ENCODE peak calls at places on chromosomes 12 and 14, in nine cellular contexts. L is NB4, W is lower leg skin, T is neural progenitor cell, H is adrenal gland, N is pancreas, J is ovary, V is cardiac fibroblast, R is GM12865. O is an unnamed sample.

GRCh38 chr12:26162905-26163304 is 32.5 kb upstream of the SSPN start:
- DNase-seq in L (no peak), W (no peak), T (no peak), H (no peak), N (no peak), J (no peak), V (no peak), R (peak), O (no peak)

GRCh38 chr14:50064993-50065392 is 51.4 kb downstream of the VCPKMT start:
- DNase-seq in L (peak), W (peak), T (no peak), H (peak), N (no peak), J (no peak), V (no peak), R (peak), O (peak)

GRCh38 chr12:11958216-11959091 is 112.3 kb upstream of the BCL2L14 start:
- DNase-seq in L (peak), W (no peak), T (no peak), H (no peak), N (no peak), J (no peak), V (peak), R (peak), O (peak)

GRCh38 chr14:92644166-92644565 is 104.3 kb downstream of the LGMN start:
- DNase-seq in L (no peak), W (no peak), T (no peak), H (no peak), N (no peak), J (no peak), V (peak), R (no peak), O (peak)

GRCh38 chr14:105384605-105385321 is 13.6 kb upstream of the TEX22 start:
- DNase-seq in L (no peak), W (no peak), T (no peak), H (no peak), N (no peak), J (no peak), V (no peak), R (no peak), O (no peak)

GRCh38 chr12:85711735-85712390 is 124.3 kb downstream of the RASSF9 start:
- DNase-seq in L (no peak), W (peak), T (no peak), H (no peak), N (no peak), J (no peak), V (no peak), R (no peak), O (no peak)

GRCh38 chr12:38906482-38907170 is 1.2 kb upstream of the CPNE8 start:
- DNase-seq in L (peak), W (peak), T (peak), H (peak), N (peak), J (peak), V (peak), R (peak), O (peak)

GRCh38 chr14:89000007-89000942 is 175.8 kb downstream of the TTC8 start:
- DNase-seq in L (peak), W (peak), T (peak), H (peak), N (peak), J (no peak), V (peak), R (peak), O (peak)

GRCh38 chr14:92491782-92492181 is 21.8 kb upstream of the RIN3 start:
- DNase-seq in L (no peak), W (no peak), T (no peak), H (no peak), N (no peak), J (no peak), V (no peak), R (no peak), O (no peak)

GRCh38 chr12:125280482-125281377 is 215.5 kb downstream of the AACS start:
- DNase-seq in L (no peak), W (no peak), T (peak), H (no peak), N (no peak), J (no peak), V (no peak), R (peak), O (no peak)

GRCh38 chr14:64823305-64823985 is 56.3 kb downstream of the SPTB start:
- DNase-seq in L (peak), W (peak), T (peak), H (peak), N (peak), J (peak), V (peak), R (peak), O (peak)

GRCh38 chr12:26767865-26768264 is 65.1 kb downstream of the ITPR2 start:
- DNase-seq in L (peak), W (no peak), T (no peak), H (no peak), N (no peak), J (no peak), V (no peak), R (no peak), O (no peak)

GRCh38 chr14:103692871-103693270 is 22.4 kb downstream of the XRCC3 start:
- DNase-seq in L (no peak), W (no peak), T (no peak), H (no peak), N (no peak), J (peak), V (no peak), R (no peak), O (no peak)

GRCh38 chr12:129208566-129208965 is 355.3 kb downstream of the GLT1D1 start:
- DNase-seq in L (no peak), W (no peak), T (no peak), H (no peak), N (no peak), J (no peak), V (no peak), R (no peak), O (no peak)

GRCh38 chr12:91483471-91483985 is 300.9 kb upstream of the DCN start:
- DNase-seq in L (no peak), W (no peak), T (no peak), H (no peak), N (no peak), J (no peak), V (no peak), R (no peak), O (peak)

GRCh38 chr12:119807380-119807779 is 69.7 kb downstream of the CIT start:
- DNase-seq in L (no peak), W (no peak), T (no peak), H (no peak), N (no peak), J (no peak), V (no peak), R (no peak), O (no peak)

GRCh38 chr14:95686935-95687334 is 709 bp downstream of the TCL1B start:
- DNase-seq in L (no peak), W (no peak), T (no peak), H (no peak), N (no peak), J (no peak), V (no peak), R (no peak), O (no peak)

GRCh38 chr14:105528859-105529505 is 2.6 kb downstream of the TMEM121 start:
- DNase-seq in L (no peak), W (no peak), T (no peak), H (no peak), N (no peak), J (no peak), V (no peak), R (peak), O (no peak)

GRCh38 chr14:69719501-69719951 is 47.4 kb upstream of the SRSF5 start:
- DNase-seq in L (peak), W (no peak), T (peak), H (peak), N (no peak), J (peak), V (peak), R (no peak), O (peak)

GRCh38 chr12:24044973-24045703 is 95.7 kb upstream of the SOX5 start:
- DNase-seq in L (no peak), W (no peak), T (no peak), H (no peak), N (no peak), J (no peak), V (peak), R (no peak), O (no peak)

GRCh38 chr12:115440438-115440837 is 756.5 kb upstream of the TBX3 start:
- DNase-seq in L (no peak), W (no peak), T (no peak), H (peak), N (no peak), J (no peak), V (peak), R (no peak), O (peak)

GRCh38 chr14:92610849-92611271 is 97.3 kb downstream of the RIN3 start:
- DNase-seq in L (no peak), W (no peak), T (no peak), H (no peak), N (no peak), J (no peak), V (no peak), R (no peak), O (no peak)

GRCh38 chr12:28390716-28391452 is 200.6 kb downstream of the CCDC91 start:
- DNase-seq in L (no peak), W (no peak), T (no peak), H (no peak), N (no peak), J (no peak), V (peak), R (no peak), O (peak)

GRCh38 chr14:68794856-68795601 is 2.2 kb upstream of the ZFP36L1 start:
- DNase-seq in L (peak), W (peak), T (peak), H (peak), N (peak), J (no peak), V (peak), R (peak), O (peak)

GRCh38 chr14:104515059-104515810 is 64.3 kb upstream of the C14orf180 start:
- DNase-seq in L (no peak), W (no peak), T (no peak), H (peak), N (no peak), J (no peak), V (no peak), R (no peak), O (no peak)

GRCh38 chr14:22471545-22472121 is 117.4 kb downstream of the DAD1 start:
- DNase-seq in L (peak), W (no peak), T (peak), H (peak), N (peak), J (peak), V (peak), R (peak), O (peak)

GRCh38 chr12:120774169-120774916 is 48.7 kb downstream of the ACADS start:
- DNase-seq in L (no peak), W (no peak), T (no peak), H (no peak), N (no peak), J (no peak), V (no peak), R (no peak), O (no peak)

GRCh38 chr12:114166360-114166759 is 200.2 kb upstream of the RBM19 start:
- DNase-seq in L (peak), W (no peak), T (peak), H (peak), N (peak), J (no peak), V (peak), R (peak), O (peak)

GRCh38 chr12:4909397-4909733 is 340 bp upstream of the KCNA1 start:
- DNase-seq in L (no peak), W (no peak), T (peak), H (no peak), N (no peak), J (no peak), V (no peak), R (no peak), O (no peak)

GRCh38 chr14:77077040-77077439 is 21.0 kb upstream of the CIPC start:
- DNase-seq in L (no peak), W (no peak), T (no peak), H (no peak), N (no peak), J (no peak), V (peak), R (no peak), O (no peak)

GRCh38 chr12:99809921-99810320 is 162.4 kb downstream of the GARIN6 start:
- DNase-seq in L (no peak), W (no peak), T (peak), H (no peak), N (no peak), J (no peak), V (no peak), R (no peak), O (no peak)

GRCh38 chr12:41189395-41190251 is 1.5 kb downstream of the PDZRN4 start:
- DNase-seq in L (no peak), W (no peak), T (peak), H (no peak), N (no peak), J (peak), V (no peak), R (no peak), O (peak)

GRCh38 chr12:92558241-92558773 is 144.5 kb upstream of the PLEKHG7 start:
- DNase-seq in L (no peak), W (no peak), T (no peak), H (no peak), N (no peak), J (no peak), V (no peak), R (no peak), O (no peak)

GRCh38 chr12:92556622-92557421 is 146.0 kb upstream of the PLEKHG7 start:
- DNase-seq in L (no peak), W (no peak), T (no peak), H (no peak), N (no peak), J (no peak), V (no peak), R (peak), O (no peak)

GRCh38 chr12:92557422-92557724 is 145.4 kb upstream of the PLEKHG7 start:
- DNase-seq in L (no peak), W (no peak), T (no peak), H (no peak), N (no peak), J (no peak), V (no peak), R (no peak), O (no peak)

GRCh38 chr12:92554316-92554905 is 148.4 kb upstream of the PLEKHG7 start:
- DNase-seq in L (no peak), W (no peak), T (no peak), H (no peak), N (no peak), J (no peak), V (no peak), R (no peak), O (no peak)

GRCh38 chr12:92556141-92556540 is 146.6 kb upstream of the PLEKHG7 start:
- DNase-seq in L (no peak), W (no peak), T (no peak), H (no peak), N (no peak), J (no peak), V (no peak), R (peak), O (no peak)
- H3K4me3 ChIP-seq in L (no peak), W (no peak), T (no peak), H (no peak), N (no peak), J (no peak), V (no peak), R (peak), O (no peak)

DNA sequence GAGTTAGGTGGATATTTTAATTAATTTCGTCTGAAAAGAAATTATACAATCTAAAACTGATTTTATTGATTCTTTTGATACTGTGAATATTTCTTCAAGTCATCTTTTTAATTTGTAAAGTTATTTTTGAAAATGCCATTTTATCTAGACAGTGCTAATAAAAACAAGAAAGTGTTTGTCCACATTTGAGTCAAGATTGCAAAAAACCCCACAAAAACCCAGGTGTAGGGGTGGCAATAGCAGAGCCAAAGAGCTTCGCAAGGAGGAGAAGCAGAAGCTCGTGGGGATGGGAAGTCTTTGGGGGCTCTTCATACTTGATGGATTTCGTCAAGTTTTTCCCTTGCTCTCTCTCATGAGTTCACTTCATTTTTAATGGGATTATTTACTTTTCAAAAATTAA is 6.0 kb downstream of the RNASE6 start:
- DNase-seq in L (no peak), W (no peak), T (no peak), H (no peak), N (no peak), J (no peak), V (no peak), R (no peak), O (no peak)
- TF ChIP-seq CTCF in L (no peak), W (no peak), T (no peak), H (no peak), N (no peak), J (no peak), V (no peak), R (no peak), O (no peak)

GRCh38 chr12:47393403-47393790 is 312.4 kb downstream of the RPAP3 start:
- DNase-seq in L (no peak), W (no peak), T (no peak), H (no peak), N (no peak), J (no peak), V (peak), R (no peak), O (no peak)
- H3K4me3 ChIP-seq in L (no peak), W (no peak), T (no peak), H (no peak), N (no peak), J (no peak), V (no peak), R (no peak), O (no peak)

DNA sequence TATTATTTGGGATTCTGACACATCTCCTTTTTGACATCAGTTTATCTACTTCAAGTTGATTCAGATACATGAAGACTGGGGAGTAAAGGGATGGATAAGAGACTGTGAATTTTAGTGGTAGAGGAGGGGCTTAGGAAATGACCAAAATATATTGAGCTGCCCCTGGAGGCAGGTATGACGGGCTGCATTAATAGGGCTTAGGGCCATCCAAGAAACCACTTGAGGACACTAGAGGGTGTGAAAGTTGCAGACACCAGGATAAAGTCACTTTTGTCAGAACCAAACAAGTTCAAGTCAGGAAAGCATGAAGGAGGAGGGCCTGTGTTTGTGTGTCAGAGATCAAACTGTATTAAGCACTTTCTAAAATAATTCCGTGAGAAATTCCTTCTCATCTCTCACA is 137.1 kb downstream of the SLC38A1 start:
- DNase-seq in L (peak), W (no peak), T (peak), H (no peak), N (no peak), J (no peak), V (peak), R (peak), O (no peak)
- TF ChIP-seq CTCF in L (no peak), W (no peak), T (peak), H (no peak), N (no peak), J (no peak), V (no peak), R (no peak), O (peak)

DNA sequence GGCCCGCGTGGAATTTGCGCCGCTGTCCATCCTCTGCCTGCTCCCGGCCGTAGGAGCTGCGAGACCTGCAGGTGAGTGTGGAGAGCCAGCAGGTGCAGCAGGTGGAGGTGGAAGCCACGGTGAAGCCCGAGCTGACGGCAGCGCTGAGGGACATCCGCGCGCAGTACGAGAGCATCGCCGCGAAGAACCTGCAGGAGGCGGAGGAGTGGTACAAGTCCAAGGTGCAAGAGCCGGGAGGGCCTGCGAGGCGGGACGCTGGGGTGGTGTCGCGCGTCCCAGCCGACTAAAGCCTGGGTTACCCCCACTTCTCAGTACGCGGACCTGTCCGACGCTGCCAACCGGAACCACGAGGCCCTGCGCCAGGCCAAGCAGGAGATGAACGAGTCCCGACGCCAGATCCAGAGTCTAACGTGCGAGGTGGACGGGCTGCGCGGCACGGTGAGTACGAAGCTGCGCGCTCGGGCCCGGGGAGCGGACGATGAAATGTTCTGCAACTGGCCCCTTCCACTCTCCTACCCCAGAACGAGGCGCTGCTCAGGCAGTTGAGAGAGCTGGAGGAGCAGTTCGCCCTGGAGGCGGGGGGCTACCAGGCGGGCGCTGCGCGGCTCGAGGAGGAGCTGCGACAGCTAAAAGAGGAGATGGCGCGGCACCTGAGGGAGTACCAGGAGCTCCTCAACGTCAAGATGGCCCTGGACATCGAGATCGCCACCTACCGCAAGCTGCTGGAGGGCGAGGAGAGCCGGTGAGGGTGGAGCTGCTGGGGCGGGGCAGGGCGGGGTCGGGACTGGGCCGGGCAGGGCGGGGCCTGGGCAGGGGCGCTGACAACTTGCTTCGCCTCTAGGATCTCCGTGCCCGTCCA is 2.1 kb downstream of the PRPH start:
- DNase-seq in L (peak), W (no peak), T (peak), H (no peak), N (peak), J (no peak), V (no peak), R (peak), O (no peak)
- H3K4me3 ChIP-seq in L (no peak), W (peak), T (peak), H (no peak), N (peak), J (no peak), V (no peak), R (no peak), O (no peak)